ENCODE peak calls at places on chromosomes 13 and 19, in six cellular contexts. P, K, Z, E, A and V are unnamed samples.

GRCh38 chr19:3516675-3517207 is 10.6 kb downstream of the FZR1 start:
- DNase-seq in P (no peak), E (no peak), A (no peak), Z (no peak), K (peak; percentile 28), V (no peak)

GRCh38 chr13:104616990-104617389 is 1550.8 kb upstream of the SLC10A2 start:
- DNase-seq in P (no peak), Z (no peak), K (no peak), E (no peak), A (no peak), V (no peak)

GRCh38 chr13:100721885-100722512 is 47.4 kb upstream of the TMTC4 start:
- DNase-seq in A (peak; percentile 31), K (peak; percentile 23), E (peak; percentile 33), Z (peak; percentile 20), P (peak; percentile 30), V (peak; percentile 37)

GRCh38 chr13:76164290-76164689 is 528.2 kb downstream of the LMO7 start:
- DNase-seq in Z (no peak), K (no peak), E (no peak), P (no peak), A (no peak), V (no peak)

GRCh38 chr19:47256688-47257410 is 524 bp downstream of the CCDC9 start:
- DNase-seq in A (peak; percentile 95), E (peak; percentile 100), K (peak; percentile 98), Z (peak; percentile 98), P (peak; percentile 98), V (peak; percentile 95)

GRCh38 chr13:105139380-105140285 is 1395.8 kb downstream of the EFNB2 start:
- DNase-seq in P (peak; percentile 22), E (no peak), Z (no peak), A (peak; percentile 40), K (peak; percentile 43), V (no peak)

GRCh38 chr19:32930567-32930966 is 41.2 kb downstream of the CEP89 start:
- DNase-seq in A (no peak), E (no peak), P (no peak), Z (no peak), K (no peak), V (no peak)

GRCh38 chr13:109756778-109757177 is 29.6 kb downstream of the IRS2 start:
- DNase-seq in A (no peak), P (no peak), E (no peak), K (no peak), Z (no peak), V (no peak)